ENCODE peak calls at places on chromosomes 5 and 9, in five cellular contexts. S is NCI-H1105 treated with DMSO at 0.1 percent for 48 hours; E is stimulated activated CD4-positive, alpha-beta T cell treated with anti-CD3 and anti-CD28 coated beads, Interleukin-12 subunit alpha, Interleukin-12 subunit beta, amount 100 ng/mL, for 48 hours; C is sciatic nerve; F is T-helper 1 cell. G is an unnamed sample.
A peak's percentile ranks its signal among the peaks of the same experiment; 100 is the strongest.

GRCh38 chr5:65952259-65952658 is 25.9 kb downstream of the ERBIN start:
- DNase-seq in F (no peak), E (no peak), S (no peak), C (no peak), G (no peak)

GRCh38 chr5:128774605-128775004 is 190.7 kb upstream of the SLC27A6 start:
- DNase-seq in C (no peak), S (no peak), E (no peak), F (no peak), G (no peak)

GRCh38 chr5:5980601-5981000 is 397.7 kb downstream of the MED10 start:
- DNase-seq in F (no peak), E (no peak), S (no peak), C (no peak), G (no peak)

GRCh38 chr9:128735373-128735772 is 11.4 kb upstream of the ZDHHC12 start:
- DNase-seq in S (no peak), C (no peak), E (no peak), F (no peak), G (peak; percentile 10)

GRCh38 chr9:2477755-2478154 is 143.8 kb upstream of the VLDLR start:
- DNase-seq in F (no peak), S (no peak), C (no peak), E (no peak), G (no peak)

GRCh38 chr9:133710661-133711427 is 27.3 kb downstream of the SARDH start:
- DNase-seq in C (no peak), F (peak; percentile 1), S (no peak), E (no peak), G (no peak)

GRCh38 chr9:29514336-29514735 is 1941.1 kb upstream of the C9orf72 start:
- DNase-seq in F (no peak), C (no peak), E (no peak), S (no peak), G (peak; percentile 13)

GRCh38 chr9:112361602-112362001 is 18.3 kb upstream of the HSDL2 start:
- DNase-seq in C (no peak), E (no peak), F (no peak), S (peak; percentile 55), G (no peak)

GRCh38 chr5:134503088-134503936 is 22.2 kb upstream of the JADE2 start:
- DNase-seq in F (no peak), E (peak; percentile 71), C (peak; percentile 71), S (no peak), G (no peak)

GRCh38 chr9:72592501-72593403 is 71.3 kb downstream of the TMC1 start:
- DNase-seq in F (no peak), E (no peak), C (no peak), S (peak; percentile 74), G (no peak)

GRCh38 chr5:36494028-36494427 is 112.4 kb upstream of the SLC1A3 start:
- DNase-seq in C (no peak), E (no peak), S (no peak), F (no peak), G (no peak)

GRCh38 chr9:124645274-124645673 is 125.8 kb downstream of the NR6A1 start:
- DNase-seq in F (no peak), S (no peak), C (no peak), E (no peak), G (no peak)

GRCh38 chr9:93674580-93675335 is 98.4 kb downstream of the PHF2 start:
- DNase-seq in S (no peak), F (peak; percentile 6), E (no peak), C (peak; percentile 35), G (no peak)

GRCh38 chr5:919356-920000 is 26.8 kb downstream of the TRIP13 start:
- DNase-seq in F (no peak), S (no peak), C (no peak), E (no peak), G (no peak)

GRCh38 chr9:68978501-68978900 is 35.4 kb downstream of the PRKACG start:
- DNase-seq in S (no peak), F (no peak), C (no peak), E (no peak), G (no peak)

GRCh38 chr9:136805207-136805740 is 2.5 kb upstream of the RABL6 start:
- DNase-seq in C (no peak), F (no peak), S (no peak), E (no peak), G (no peak)

GRCh38 chr5:169577966-169578365 is 5.6 kb upstream of the SPDL1 start:
- DNase-seq in E (no peak), F (no peak), S (peak; percentile 3), C (no peak), G (no peak)

GRCh38 chr9:36306481-36307306 is 48.4 kb upstream of the GNE start:
- DNase-seq in E (no peak), C (no peak), F (no peak), S (no peak), G (no peak)

GRCh38 chr5:139911425-139912120 is 116.0 kb downstream of the PSD2 start:
- DNase-seq in S (peak; percentile 31), F (no peak), C (peak; percentile 19), E (no peak), G (no peak)

GRCh38 chr9:7752481-7752880 is 47.1 kb downstream of the DMAC1 start:
- DNase-seq in S (no peak), E (no peak), C (no peak), F (no peak), G (no peak)

GRCh38 chr5:145718956-145719355 is 116.2 kb downstream of the PRELID2 start:
- DNase-seq in F (no peak), C (no peak), S (no peak), E (no peak), G (no peak)

GRCh38 chr5:31048975-31049290 is 144.6 kb upstream of the CDH6 start:
- DNase-seq in S (no peak), C (no peak), F (no peak), E (no peak), G (no peak)

G was measured in occipital lobe.